ENCODE peak calls at places on chromosomes 11 and 22, in nine cellular contexts. U is IMR-90; K is tibial artery; D is astrocyte of the cerebellum; T is CD8-positive, alpha-beta T cell; M is mucosa of descending colon; C is heart right ventricle; B is Caco-2; Y is epithelial cell of esophagus. G is an unnamed sample.

GRCh38 chr11:102171101-102171500 is 60.9 kb downstream of the YAP1 start:
- DNase-seq in U (peak), K (no peak), D (peak), T (no peak), M (no peak), C (no peak), B (no peak), Y (peak), G (no peak)

GRCh38 chr22:47386812-47387510 is 624.5 kb downstream of the TBC1D22A start:
- DNase-seq in U (no peak), K (no peak), D (peak), T (no peak), M (no peak), C (no peak), B (no peak), Y (no peak), G (no peak)

GRCh38 chr22:41003041-41003440 is 51.9 kb downstream of the RBX1 start:
- DNase-seq in U (no peak), K (no peak), D (no peak), T (no peak), M (no peak), C (no peak), B (peak), Y (peak), G (no peak)

GRCh38 chr11:94635072-94635471 is 67.9 kb downstream of the PIWIL4 start:
- DNase-seq in U (no peak), K (no peak), D (no peak), T (no peak), M (no peak), C (no peak), B (no peak), Y (no peak), G (no peak)

GRCh38 chr11:29518389-29519174 is 498.2 kb downstream of the KCNA4 start:
- DNase-seq in U (no peak), K (no peak), D (no peak), T (no peak), M (no peak), C (no peak), B (no peak), Y (peak), G (peak)

GRCh38 chr11:126843096-126843495 is 157.5 kb downstream of the KIRREL3 start:
- DNase-seq in U (no peak), K (no peak), D (no peak), T (no peak), M (no peak), C (no peak), B (no peak), Y (no peak), G (peak)

GRCh38 chr11:60842688-60843605 is 1.0 kb downstream of the CCDC86 start:
- DNase-seq in U (no peak), K (no peak), D (no peak), T (no peak), M (no peak), C (no peak), B (no peak), Y (peak), G (no peak)

GRCh38 chr11:5791165-5791564 is at the start of gene OR52N1:
- DNase-seq in U (no peak), K (no peak), D (no peak), T (no peak), M (no peak), C (no peak), B (no peak), Y (no peak), G (no peak)

GRCh38 chr11:60934790-60935605 is 10.7 kb downstream of the TMEM132A start:
- DNase-seq in U (no peak), K (no peak), D (no peak), T (no peak), M (no peak), C (no peak), B (no peak), Y (no peak), G (no peak)

GRCh38 chr22:47061226-47061625 is 298.8 kb downstream of the TBC1D22A start:
- DNase-seq in U (no peak), K (no peak), D (no peak), T (no peak), M (no peak), C (no peak), B (peak), Y (no peak), G (no peak)

GRCh38 chr22:37545703-37546435 is 14.4 kb upstream of the CDC42EP1 start:
- DNase-seq in U (peak), K (peak), D (peak), T (no peak), M (peak), C (peak), B (peak), Y (peak), G (no peak)

GRCh38 chr11:6365659-6366058 is 24.6 kb upstream of the SMPD1 start:
- DNase-seq in U (no peak), K (no peak), D (no peak), T (no peak), M (no peak), C (no peak), B (peak), Y (no peak), G (no peak)

GRCh38 chr11:103936059-103936458 is 100.4 kb upstream of the DDI1 start:
- DNase-seq in U (peak), K (no peak), D (no peak), T (no peak), M (no peak), C (no peak), B (no peak), Y (peak), G (no peak)

GRCh38 chr11:70628176-70628860 is 230.0 kb downstream of the CTTN start:
- DNase-seq in U (no peak), K (no peak), D (no peak), T (no peak), M (peak), C (no peak), B (no peak), Y (no peak), G (no peak)
- H3K4me3 ChIP-seq in U (no peak), K (no peak), D (no peak), T (no peak), M (no peak), C (no peak), B (no peak), Y (no peak), G (no peak)

GRCh38 chr22:43922123-43922522 is 1.5 kb upstream of the PNPLA3 start:
- DNase-seq in U (no peak), K (no peak), D (no peak), T (no peak), M (no peak), C (no peak), B (no peak), Y (no peak), G (no peak)

GRCh38 chr22:43921361-43921760 is 2.2 kb upstream of the PNPLA3 start:
- DNase-seq in U (peak), K (no peak), D (peak), T (no peak), M (no peak), C (no peak), B (no peak), Y (peak), G (no peak)

GRCh38 chr22:43925433-43926348 is 2.1 kb downstream of the PNPLA3 start:
- DNase-seq in U (no peak), K (no peak), D (no peak), T (no peak), M (no peak), C (no peak), B (peak), Y (peak), G (no peak)

GRCh38 chr22:43923631-43924548 is at the start of gene PNPLA3:
- DNase-seq in U (peak), K (peak), D (peak), T (peak), M (peak), C (peak), B (peak), Y (peak), G (no peak)

DNA sequence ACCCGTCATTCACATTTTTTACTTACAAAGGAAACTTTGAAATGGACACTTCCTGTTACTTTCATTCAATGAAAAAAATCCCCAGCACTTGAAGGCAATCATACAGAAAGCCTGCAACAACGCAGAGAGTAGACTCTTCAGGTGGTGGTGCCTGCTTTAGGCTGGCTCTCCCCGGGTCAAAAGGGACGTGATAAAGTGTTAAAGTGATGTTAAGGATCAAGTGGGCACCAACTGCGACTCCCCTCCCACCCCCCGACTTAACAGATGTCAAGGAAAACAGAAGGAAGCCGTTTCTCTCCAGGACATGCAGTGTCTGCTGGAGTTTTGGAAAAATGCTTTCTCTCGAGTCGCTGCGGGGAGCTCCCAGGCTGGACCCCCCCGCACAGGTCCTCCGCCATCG is 414 bp upstream of the PNPLA3 start:
- DNase-seq in U (no peak), K (no peak), D (no peak), T (no peak), M (no peak), C (no peak), B (no peak), Y (no peak), G (no peak)
- H3K4me3 ChIP-seq in U (peak), K (peak), D (peak), T (peak), M (no peak), C (peak), B (peak), Y (peak), G (peak)

DNA sequence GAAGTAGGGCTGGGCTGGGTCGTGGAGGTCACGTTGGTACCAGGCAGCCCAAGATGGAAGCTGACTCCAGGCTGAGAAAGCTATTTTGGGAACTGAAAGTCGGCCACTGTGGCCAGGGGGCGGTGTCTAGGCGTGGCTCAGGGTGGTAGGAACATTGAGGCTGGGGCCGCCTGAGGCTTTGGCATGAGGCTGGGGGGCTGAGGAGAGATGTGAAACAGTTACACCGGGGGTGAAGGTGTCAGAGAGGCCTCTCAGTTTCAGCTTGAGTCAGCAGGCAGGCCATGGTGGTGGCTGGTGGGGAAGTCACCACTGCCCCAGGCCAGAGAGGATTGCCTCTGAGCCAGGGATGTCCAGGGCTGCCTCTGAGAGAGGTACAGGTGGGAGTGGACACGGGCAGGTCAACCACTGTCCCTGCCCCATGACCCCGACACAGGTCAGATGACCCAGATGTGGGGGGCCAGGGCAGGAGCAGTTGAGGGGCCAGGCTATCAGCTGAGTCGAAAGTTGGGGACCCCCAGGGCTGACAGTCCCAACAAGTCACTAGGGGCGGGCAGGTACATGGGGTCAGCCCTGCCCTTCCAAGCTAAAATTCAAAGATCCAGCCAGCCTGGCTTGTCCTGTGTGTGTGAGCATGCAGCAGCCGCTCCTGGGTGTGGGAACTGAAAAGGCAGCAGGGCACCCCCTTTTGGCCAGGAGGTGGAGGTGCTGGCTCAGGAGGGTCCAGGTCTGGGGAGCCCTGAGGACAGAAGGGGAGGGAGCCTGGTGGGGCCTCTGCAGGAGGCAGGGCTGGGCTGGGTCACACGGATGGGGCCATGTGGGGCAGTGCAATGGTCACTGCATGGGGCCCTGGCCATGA is 7.2 kb downstream of the KCNK7 start:
- DNase-seq in U (peak), K (peak), D (no peak), T (peak), M (peak), C (peak), B (no peak), Y (peak), G (no peak)
- H3K4me3 ChIP-seq in U (no peak), K (no peak), D (no peak), T (no peak), M (no peak), C (no peak), B (no peak), Y (no peak), G (no peak)

GRCh38 chr11:32586576-32587190 is 3.1 kb downstream of the EIF3M start:
- DNase-seq in U (peak), K (no peak), D (no peak), T (no peak), M (no peak), C (no peak), B (no peak), Y (peak), G (no peak)
- H3K4me3 ChIP-seq in U (no peak), K (no peak), D (no peak), T (no peak), M (no peak), C (no peak), B (no peak), Y (no peak), G (no peak)

GRCh38 chr22:19540394-19540793 is 16.2 kb upstream of the CLDN5 start:
- DNase-seq in U (no peak), K (no peak), D (no peak), T (no peak), M (no peak), C (no peak), B (no peak), Y (no peak), G (no peak)
- H3K4me3 ChIP-seq in U (no peak), K (no peak), D (no peak), T (no peak), M (no peak), C (no peak), B (no peak), Y (no peak), G (no peak)

DNA sequence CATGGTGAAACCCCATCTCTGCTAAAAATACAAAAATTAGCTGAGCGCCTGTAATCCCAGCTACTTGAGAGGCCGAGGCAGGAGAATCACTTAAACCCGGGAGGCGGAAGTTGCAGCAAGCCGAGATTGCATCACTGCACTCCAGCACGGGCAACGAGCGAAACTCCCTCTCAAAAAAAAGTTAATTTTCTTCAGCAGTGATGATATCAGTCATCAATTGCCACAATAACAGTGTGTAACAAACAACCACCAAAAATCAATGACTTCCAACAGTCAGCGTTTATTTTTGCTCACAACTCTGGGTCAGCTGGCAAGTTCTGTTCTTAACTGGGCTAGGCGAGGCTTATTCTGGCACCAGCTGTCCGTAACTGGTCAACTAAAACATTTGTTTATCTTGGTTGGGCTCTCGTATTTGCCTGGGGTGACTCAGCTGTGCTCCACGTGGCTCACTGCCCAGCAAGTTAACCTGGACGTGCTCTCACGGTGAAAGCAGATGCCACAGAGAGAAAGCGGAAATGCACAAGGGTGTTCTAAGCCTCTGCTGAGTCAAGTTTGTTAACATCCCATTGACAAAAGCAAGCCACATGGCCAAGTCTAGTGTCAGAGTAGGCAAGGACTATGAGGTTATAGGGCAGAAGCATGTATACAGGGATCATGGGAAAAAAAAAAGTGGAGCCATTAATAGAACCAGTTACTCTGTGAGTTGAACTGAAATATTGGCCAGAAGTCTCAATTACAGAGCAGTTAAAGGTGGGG is 52.1 kb downstream of the LHFPL7 start:
- DNase-seq in U (peak), K (peak), D (peak), T (no peak), M (peak), C (peak), B (peak), Y (peak), G (peak)
- H3K4me3 ChIP-seq in U (no peak), K (no peak), D (no peak), T (no peak), M (no peak), C (no peak), B (no peak), Y (no peak), G (no peak)

GRCh38 chr22:29074276-29074625 is 1.4 kb downstream of the KREMEN1 start:
- DNase-seq in U (no peak), K (no peak), D (no peak), T (no peak), M (no peak), C (no peak), B (no peak), Y (no peak), G (no peak)
- H3K4me3 ChIP-seq in U (no peak), K (peak), D (peak), T (no peak), M (no peak), C (peak), B (peak), Y (peak), G (peak)

DNA sequence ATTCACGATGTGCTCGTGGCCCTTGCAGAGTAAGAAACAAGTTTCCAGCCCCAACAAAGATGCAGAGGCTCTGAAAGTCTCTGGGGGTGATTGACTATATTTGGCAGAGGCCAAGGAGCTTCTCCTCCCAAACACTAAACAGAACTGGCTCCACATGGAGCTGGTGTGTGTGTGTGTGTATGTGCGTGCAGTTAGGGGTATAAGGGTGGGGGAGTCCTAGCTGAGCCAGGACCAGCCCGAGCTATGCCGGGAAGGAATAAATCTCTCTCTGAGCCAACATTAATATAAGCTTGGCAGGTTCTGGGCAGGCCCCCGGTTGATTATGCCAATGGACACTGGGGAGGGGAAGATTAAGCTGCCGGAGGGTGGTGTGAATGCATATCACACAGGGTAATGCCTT is 324.1 kb downstream of the MIAT start:
- DNase-seq in U (no peak), K (peak), D (no peak), T (no peak), M (no peak), C (no peak), B (no peak), Y (no peak), G (no peak)
- H3K4me3 ChIP-seq in U (no peak), K (no peak), D (no peak), T (no peak), M (no peak), C (no peak), B (no peak), Y (no peak), G (no peak)

GRCh38 chr22:50189849-50190181 is 4.1 kb downstream of the TRABD start:
- DNase-seq in U (no peak), K (no peak), D (no peak), T (peak), M (no peak), C (no peak), B (no peak), Y (no peak), G (no peak)
- H3K4me3 ChIP-seq in U (no peak), K (peak), D (peak), T (peak), M (no peak), C (peak), B (no peak), Y (peak), G (peak)